ENCODE peak calls at places on chromosomes 12 and 14, in five cellular contexts. One of them, this sample, is unnamed. For H4K20me1, the result is how much of the 10 kb centered on the place peaks cover.

GRCh38 chr14:68513137-68513536 is 279.7 kb downstream of the ZFP36L1 start:
- DNase-seq in mammary epithelial cell: no peak
- DNase-seq in fibroblast of lung: no peak
- DNase-seq in IMR-90: no peak
- DNase-seq in HCT116: no peak
- DNase-seq in this sample: no peak

GRCh38 chr14:99426265-99426664 is 54.4 kb downstream of the SETD3 start:
- DNase-seq in fibroblast of lung: no peak
- DNase-seq in mammary epithelial cell: no peak
- DNase-seq in IMR-90: no peak
- DNase-seq in HCT116: no peak
- DNase-seq in this sample: no peak

GRCh38 chr12:69204191-69204590 is 35.2 kb upstream of the CPSF6 start:
- DNase-seq in IMR-90: no peak
- DNase-seq in fibroblast of lung: no peak
- DNase-seq in HCT116: no peak
- DNase-seq in mammary epithelial cell: no peak
- DNase-seq in this sample: peak

GRCh38 chr12:132204064-132204821 is 60.0 kb downstream of the NOC4L start:
- DNase-seq in mammary epithelial cell: no peak
- DNase-seq in fibroblast of lung: no peak
- DNase-seq in IMR-90: no peak
- DNase-seq in HCT116: no peak
- DNase-seq in this sample: no peak

GRCh38 chr12:9951026-9951652 is 19.0 kb upstream of the CLEC2A start:
- DNase-seq in mammary epithelial cell: no peak
- DNase-seq in IMR-90: no peak
- DNase-seq in HCT116: no peak
- DNase-seq in fibroblast of lung: no peak
- DNase-seq in this sample: no peak

GRCh38 chr12:45051490-45052105 is 699 bp upstream of the DBX2 start:
- DNase-seq in IMR-90: no peak
- DNase-seq in HCT116: no peak
- DNase-seq in fibroblast of lung: peak
- DNase-seq in mammary epithelial cell: peak
- DNase-seq in this sample: peak

GRCh38 chr14:71398450-71398849 is 491.2 kb downstream of the PCNX1 start:
- DNase-seq in HCT116: no peak
- DNase-seq in IMR-90: no peak
- DNase-seq in fibroblast of lung: no peak
- DNase-seq in mammary epithelial cell: no peak
- DNase-seq in this sample: no peak

GRCh38 chr14:95533391-95533821 is 1.4 kb upstream of the GLRX5 start:
- DNase-seq in mammary epithelial cell: no peak
- DNase-seq in IMR-90: peak
- DNase-seq in HCT116: no peak
- DNase-seq in fibroblast of lung: peak
- DNase-seq in this sample: peak

GRCh38 chr12:3622021-3622731 is 130.7 kb downstream of the CRACR2A start:
- DNase-seq in mammary epithelial cell: no peak
- DNase-seq in fibroblast of lung: no peak
- DNase-seq in IMR-90: no peak
- DNase-seq in HCT116: no peak
- DNase-seq in this sample: no peak

GRCh38 chr12:26279908-26280307 is 84.5 kb downstream of the SSPN start:
- DNase-seq in mammary epithelial cell: no peak
- DNase-seq in HCT116: no peak
- DNase-seq in IMR-90: no peak
- DNase-seq in fibroblast of lung: no peak
- DNase-seq in this sample: no peak

GRCh38 chr12:105071981-105072380 is 12.3 kb downstream of the ALDH1L2 start:
- DNase-seq in HCT116: no peak
- DNase-seq in mammary epithelial cell: no peak
- DNase-seq in IMR-90: no peak
- DNase-seq in fibroblast of lung: no peak
- DNase-seq in this sample: no peak

GRCh38 chr12:105072888-105073488 is 11.3 kb downstream of the ALDH1L2 start:
- DNase-seq in fibroblast of lung: no peak
- DNase-seq in IMR-90: no peak
- DNase-seq in mammary epithelial cell: no peak
- DNase-seq in HCT116: no peak
- DNase-seq in this sample: no peak

GRCh38 chr12:105064564-105065222 is 19.6 kb downstream of the ALDH1L2 start:
- DNase-seq in HCT116: no peak
- DNase-seq in fibroblast of lung: no peak
- DNase-seq in mammary epithelial cell: no peak
- DNase-seq in IMR-90: no peak
- DNase-seq in this sample: no peak

GRCh38 chr12:105069936-105070702 is 14.1 kb downstream of the ALDH1L2 start:
- DNase-seq in fibroblast of lung: no peak
- DNase-seq in mammary epithelial cell: no peak
- DNase-seq in HCT116: no peak
- DNase-seq in IMR-90: no peak
- DNase-seq in this sample: no peak

GRCh38 chr12:105067511-105068031 is 16.7 kb downstream of the ALDH1L2 start:
- DNase-seq in fibroblast of lung: peak
- DNase-seq in HCT116: no peak
- DNase-seq in mammary epithelial cell: no peak
- DNase-seq in IMR-90: peak
- DNase-seq in this sample: no peak
- H4K20me1 ChIP-seq in fibroblast of lung: under half
- H4K20me1 ChIP-seq in HCT116: under half
- H4K20me1 ChIP-seq in mammary epithelial cell: under half
- H4K20me1 ChIP-seq in IMR-90: under half
- H4K20me1 ChIP-seq in this sample: under half

DNA sequence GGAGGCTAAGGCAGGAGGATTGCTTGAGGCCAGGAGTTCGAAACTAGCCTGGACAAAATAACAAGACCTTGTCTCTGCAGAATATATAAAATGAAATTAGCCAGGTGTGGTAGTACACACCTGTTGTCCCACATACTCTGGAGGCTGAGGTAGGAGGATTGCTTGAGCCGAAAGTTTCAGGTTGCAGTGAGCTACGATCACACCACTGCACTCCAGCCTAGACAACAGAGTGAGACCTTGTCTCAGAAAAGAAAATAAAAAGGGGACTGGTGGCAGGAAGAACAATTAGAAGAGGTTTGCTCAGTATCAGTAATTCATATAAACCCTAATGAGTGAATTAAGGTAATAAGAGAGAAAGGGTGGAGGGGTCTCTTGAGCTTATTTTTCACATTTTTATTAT is 8.0 kb downstream of the PSMA6 start:
- DNase-seq in fibroblast of lung: no peak
- DNase-seq in IMR-90: no peak
- DNase-seq in mammary epithelial cell: no peak
- DNase-seq in HCT116: no peak
- DNase-seq in this sample: no peak
- H3K9ac ChIP-seq in fibroblast of lung: no peak
- H3K9ac ChIP-seq in IMR-90: no peak
- H3K9ac ChIP-seq in mammary epithelial cell: no peak
- H3K9ac ChIP-seq in HCT116: no peak
- H3K9ac ChIP-seq in this sample: no peak

GRCh38 chr12:66883545-66883944 is 204.7 kb upstream of the GRIP1 start:
- DNase-seq in mammary epithelial cell: no peak
- DNase-seq in fibroblast of lung: no peak
- DNase-seq in HCT116: no peak
- DNase-seq in IMR-90: no peak
- DNase-seq in this sample: no peak

GRCh38 chr12:66879392-66879791 is 200.5 kb upstream of the GRIP1 start:
- DNase-seq in fibroblast of lung: no peak
- DNase-seq in mammary epithelial cell: no peak
- DNase-seq in IMR-90: no peak
- DNase-seq in HCT116: no peak
- DNase-seq in this sample: no peak

GRCh38 chr12:66881401-66881800 is 202.5 kb upstream of the GRIP1 start:
- DNase-seq in mammary epithelial cell: no peak
- DNase-seq in HCT116: no peak
- DNase-seq in fibroblast of lung: no peak
- DNase-seq in IMR-90: no peak
- DNase-seq in this sample: no peak

GRCh38 chr12:66885115-66885875 is 206.4 kb upstream of the GRIP1 start:
- DNase-seq in mammary epithelial cell: no peak
- DNase-seq in fibroblast of lung: no peak
- DNase-seq in HCT116: no peak
- DNase-seq in IMR-90: no peak
- DNase-seq in this sample: no peak
- H3K27ac ChIP-seq in mammary epithelial cell: no peak
- H3K27ac ChIP-seq in fibroblast of lung: no peak
- H3K27ac ChIP-seq in HCT116: no peak
- H3K27ac ChIP-seq in IMR-90: no peak
- H3K27ac ChIP-seq in this sample: no peak

GRCh38 chr12:93456077-93456476 is 11.2 kb upstream of the MRPL42 start:
- DNase-seq in HCT116: no peak
- DNase-seq in fibroblast of lung: no peak
- DNase-seq in IMR-90: no peak
- DNase-seq in mammary epithelial cell: no peak
- DNase-seq in this sample: no peak
- H4K20me1 ChIP-seq in HCT116: under half
- H4K20me1 ChIP-seq in fibroblast of lung: under half
- H4K20me1 ChIP-seq in IMR-90: under half
- H4K20me1 ChIP-seq in mammary epithelial cell: under half
- H4K20me1 ChIP-seq in this sample: under half

This sample was measured in PC-3.